ENCODE peak calls at places on chromosomes 12 and 14, in nine cellular contexts. R, V, U, X, E, Q, M, O and D are unnamed samples. For H3K9me3, the result is how much of the 10 kb centered on the place peaks cover.

GRCh38 chr12:64261813-64262212 is 39.7 kb upstream of the KICS2 start:
- DNase-seq in E (no peak), Q (no peak), V (no peak), M (no peak), R (no peak), O (no peak), X (no peak), U (no peak), D (no peak)

GRCh38 chr14:32702571-32702970 is 236.1 kb upstream of the NPAS3 start:
- DNase-seq in V (no peak), O (no peak), E (peak), R (no peak), X (no peak), M (no peak), Q (peak), U (peak), D (no peak)

GRCh38 chr12:113249546-113249945 is 28.3 kb downstream of the TPCN1 start:
- DNase-seq in E (no peak), X (no peak), U (no peak), M (peak), Q (no peak), O (no peak), V (no peak), R (no peak), D (no peak)

GRCh38 chr12:49664591-49665146 is 41.3 kb downstream of the PRPF40B start:
- DNase-seq in M (peak), O (no peak), Q (no peak), U (peak), E (no peak), V (no peak), R (no peak), X (no peak), D (no peak)

GRCh38 chr12:75438052-75438754 is 42.4 kb upstream of the GLIPR1 start:
- DNase-seq in E (no peak), X (no peak), M (no peak), U (no peak), Q (no peak), R (no peak), V (no peak), O (no peak), D (no peak)

GRCh38 chr14:69261761-69262331 is 1.9 kb downstream of the GALNT16 start:
- DNase-seq in X (peak), Q (no peak), O (no peak), E (no peak), V (no peak), R (no peak), M (no peak), U (no peak), D (no peak)

GRCh38 chr12:70241845-70242244 is 1.4 kb upstream of the CNOT2 start:
- DNase-seq in O (no peak), E (no peak), R (no peak), Q (no peak), X (no peak), U (peak), V (no peak), M (no peak), D (no peak)

GRCh38 chr12:72547593-72547992 is 275.4 kb downstream of the TRHDE start:
- DNase-seq in E (no peak), M (no peak), O (no peak), X (no peak), R (no peak), Q (no peak), V (no peak), U (no peak), D (no peak)

GRCh38 chr12:77299910-77300772 is 234.8 kb upstream of the E2F7 start:
- DNase-seq in X (no peak), R (no peak), E (no peak), V (no peak), Q (no peak), U (peak), O (no peak), M (no peak), D (no peak)

GRCh38 chr12:130162267-130162666 is at the start of gene FZD10:
- DNase-seq in U (no peak), X (peak), E (peak), R (peak), M (no peak), O (no peak), V (no peak), Q (peak), D (no peak)

GRCh38 chr12:3753549-3754284 is 808 bp upstream of the CRACR2A start:
- DNase-seq in R (no peak), Q (no peak), V (peak), M (peak), O (no peak), E (no peak), U (no peak), X (peak), D (no peak)

GRCh38 chr12:27015730-27016076 is 1.5 kb upstream of the TM7SF3 start:
- DNase-seq in R (no peak), Q (no peak), O (peak), V (no peak), M (no peak), E (no peak), X (no peak), U (peak), D (no peak)

GRCh38 chr12:27013606-27014084 is 539 bp downstream of the TM7SF3 start:
- DNase-seq in R (no peak), V (no peak), O (no peak), E (no peak), U (peak), Q (peak), M (no peak), X (no peak), D (no peak)

GRCh38 chr12:27012982-27013255 is 1.3 kb downstream of the TM7SF3 start:
- DNase-seq in V (no peak), R (no peak), M (no peak), X (no peak), O (no peak), U (no peak), E (no peak), Q (no peak), D (no peak)

GRCh38 chr12:27014859-27015729 is 910 bp upstream of the TM7SF3 start:
- DNase-seq in Q (no peak), V (no peak), U (no peak), E (no peak), M (no peak), X (no peak), O (no peak), R (no peak), D (no peak)

DNA sequence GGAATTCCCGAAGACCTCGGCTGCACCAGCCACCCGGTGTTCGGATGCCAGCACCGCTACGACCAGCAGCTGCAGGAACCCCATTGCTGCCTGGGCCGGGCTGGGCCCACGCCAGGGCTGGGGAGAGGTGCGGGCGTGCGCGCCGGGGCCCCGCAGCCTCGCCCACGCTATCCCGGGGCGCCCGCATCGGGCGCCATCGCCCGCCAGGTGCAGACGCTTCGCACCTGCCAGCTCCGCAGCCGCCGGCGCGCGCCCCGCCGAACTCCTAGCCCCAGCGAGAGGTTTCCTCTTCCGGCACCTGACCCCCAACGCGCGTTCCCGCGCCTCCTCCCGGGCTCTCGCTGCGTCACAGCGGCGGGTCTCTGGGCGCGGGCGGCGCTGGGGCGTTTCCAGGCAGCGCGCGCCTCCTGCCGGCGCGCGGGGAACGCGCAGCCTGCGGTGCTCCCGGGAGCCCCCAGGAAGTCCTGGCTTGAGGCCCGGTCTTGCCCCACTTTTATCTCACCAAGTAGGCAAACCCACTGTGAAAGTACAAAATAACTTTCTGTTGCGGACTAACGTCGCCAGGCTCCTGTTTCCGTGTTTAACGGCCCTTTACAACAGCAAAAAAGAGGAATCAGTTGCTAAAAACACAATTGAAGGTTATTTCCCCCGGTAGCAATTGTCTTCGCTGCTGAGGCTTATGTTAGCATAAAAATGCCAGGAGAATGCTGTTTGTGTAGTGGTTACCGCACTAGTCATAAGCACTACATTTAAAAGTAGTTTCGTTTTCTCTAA is at the start of gene TM7SF3:
- DNase-seq in X (peak), M (peak), R (peak), U (peak), O (peak), E (peak), V (peak), Q (peak), D (peak)
- TF ChIP-seq POLR2A in X (no peak), M (peak), R (peak), U (peak), O (peak), E (no peak), V (peak), Q (peak), D (no peak)

GRCh38 chr12:56634242-56634836 is 4.2 kb upstream of the BAZ2A start:
- DNase-seq in E (peak), M (peak), V (no peak), X (peak), U (peak), O (peak), R (peak), Q (peak), D (peak)

GRCh38 chr12:56630180-56630632 is at the start of gene BAZ2A:
- DNase-seq in M (peak), R (peak), O (peak), Q (peak), V (no peak), U (peak), X (peak), E (peak), D (peak)

GRCh38 chr12:56633465-56634241 is 3.5 kb upstream of the BAZ2A start:
- DNase-seq in X (no peak), M (no peak), Q (no peak), V (no peak), E (no peak), R (no peak), O (no peak), U (no peak), D (no peak)

GRCh38 chr12:56632701-56633464 is 2.8 kb upstream of the BAZ2A start:
- DNase-seq in O (no peak), Q (no peak), R (no peak), E (no peak), M (no peak), V (no peak), X (peak), U (no peak), D (no peak)

DNA sequence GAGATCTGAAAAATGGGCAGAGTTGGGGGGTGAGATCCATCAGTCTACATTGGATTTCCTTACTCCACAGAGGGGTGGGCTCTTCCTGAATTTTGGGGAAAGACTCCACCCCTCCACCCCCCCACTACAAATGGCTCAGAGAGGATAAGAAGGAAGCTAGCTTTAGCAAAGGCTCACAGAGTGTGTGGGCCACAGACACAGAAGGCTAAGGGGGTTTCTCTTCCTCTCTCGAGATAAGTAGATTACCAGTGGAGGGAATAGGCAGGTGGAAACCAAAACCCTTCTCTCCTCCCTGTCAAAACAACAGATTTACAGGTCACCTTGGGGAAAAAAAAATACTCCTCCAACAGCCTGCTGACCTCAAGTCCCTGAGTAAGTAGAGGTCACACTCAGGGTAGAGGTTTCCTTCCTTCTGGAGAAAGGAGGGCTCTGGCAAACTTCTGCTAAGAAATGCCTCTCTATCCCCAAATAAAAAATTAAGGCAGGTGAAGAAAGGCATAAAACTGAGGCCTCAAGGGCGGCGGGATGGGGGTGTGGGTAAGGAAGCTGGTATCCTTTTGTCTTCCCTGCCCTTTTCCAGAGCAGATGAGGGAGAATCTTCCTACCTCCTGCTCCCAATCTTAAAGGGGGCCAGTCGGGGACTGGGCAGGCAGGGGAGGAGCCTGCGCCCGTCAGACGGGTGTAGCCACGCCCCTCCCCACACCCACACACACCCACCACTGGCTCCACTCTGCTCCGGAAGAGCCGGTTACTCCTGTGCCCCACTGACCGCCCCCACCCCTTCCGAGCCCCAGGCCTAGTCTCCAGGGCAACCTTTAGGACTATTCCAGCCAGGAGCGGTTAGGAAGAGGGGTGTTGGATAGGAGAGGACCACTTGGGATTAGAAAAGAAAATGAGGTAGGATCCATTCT is 1.9 kb upstream of the BAZ2A start:
- DNase-seq in O (no peak), E (peak), R (peak), X (peak), V (no peak), U (peak), Q (peak), M (peak), D (peak)
- TF ChIP-seq POLR2AphosphoS5 in O (peak), E (no peak), R (no peak), X (no peak), V (peak), U (no peak), Q (no peak), M (peak), D (no peak)

DNA sequence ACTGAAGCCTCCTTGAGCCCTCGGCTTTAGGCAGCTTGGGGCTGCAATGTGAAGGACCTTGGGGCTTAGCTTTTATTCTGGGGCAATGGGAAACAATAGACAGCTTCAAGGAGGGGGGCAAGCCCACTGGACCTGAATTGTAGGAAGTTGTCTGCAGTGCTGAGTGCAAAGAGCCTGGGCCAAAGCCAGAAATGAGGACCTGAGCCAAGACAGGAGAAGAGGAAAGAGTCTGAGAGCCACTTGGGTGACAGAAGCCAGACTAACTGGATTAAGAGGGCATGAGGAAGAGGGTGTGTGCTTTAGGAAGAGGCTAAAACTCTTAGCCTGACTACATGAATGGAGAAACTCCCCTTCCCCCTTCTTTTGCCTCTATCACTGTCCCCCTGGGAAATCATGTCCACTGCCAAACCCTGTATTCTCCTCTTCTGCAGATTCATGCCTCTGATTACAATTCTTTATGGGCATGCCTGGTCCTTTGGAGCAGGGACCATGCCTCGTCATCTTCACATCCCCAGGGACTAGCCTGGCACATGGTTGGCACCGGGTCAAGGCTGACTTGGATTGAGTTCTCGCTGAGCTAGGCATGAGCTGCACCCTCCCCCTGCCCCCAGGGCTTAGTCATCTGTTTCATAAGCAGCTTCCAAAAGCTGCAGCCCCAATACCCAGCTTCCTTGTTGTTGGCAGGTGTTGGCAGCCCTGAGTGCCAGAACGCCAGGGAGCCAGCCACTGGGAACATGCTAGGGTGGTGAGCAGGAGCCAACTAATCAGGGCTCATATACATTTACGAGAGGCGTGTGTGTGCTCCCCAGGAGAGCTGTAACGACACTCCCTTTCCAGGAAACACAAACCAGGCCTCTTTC is 27.8 kb upstream of the JDP2 start:
- DNase-seq in O (no peak), Q (peak), V (peak), M (peak), E (peak), X (no peak), R (peak), U (peak), D (peak)
- H3K9me3 ChIP-seq in O (under half), Q (under half), V (under half), M (under half), E (under half), X (under half), R (under half), U (under half), D (under half)

GRCh38 chr14:21309956-21310355 is 30.1 kb downstream of the RPGRIP1 start:
- DNase-seq in M (no peak), U (no peak), V (no peak), X (no peak), R (no peak), Q (no peak), O (no peak), E (no peak), D (no peak)

GRCh38 chr14:21307641-21308040 is 27.8 kb downstream of the RPGRIP1 start:
- DNase-seq in E (no peak), Q (no peak), U (no peak), V (no peak), X (no peak), R (no peak), O (no peak), M (no peak), D (no peak)

GRCh38 chr14:21309238-21309636 is 29.4 kb downstream of the RPGRIP1 start:
- DNase-seq in U (no peak), V (no peak), M (no peak), X (peak), O (no peak), E (no peak), R (no peak), Q (no peak), D (no peak)

GRCh38 chr14:21308132-21308478 is 28.2 kb downstream of the RPGRIP1 start:
- DNase-seq in X (no peak), E (no peak), U (no peak), Q (no peak), R (no peak), M (no peak), O (no peak), V (no peak), D (no peak)

GRCh38 chr14:21308479-21309237 is 28.8 kb downstream of the RPGRIP1 start:
- DNase-seq in V (peak), Q (peak), M (peak), X (peak), E (peak), U (peak), O (peak), R (peak), D (peak)
- TF ChIP-seq POLR2A in V (peak), Q (peak), M (no peak), X (peak), E (peak), U (no peak), O (no peak), R (no peak), D (no peak)

DNA sequence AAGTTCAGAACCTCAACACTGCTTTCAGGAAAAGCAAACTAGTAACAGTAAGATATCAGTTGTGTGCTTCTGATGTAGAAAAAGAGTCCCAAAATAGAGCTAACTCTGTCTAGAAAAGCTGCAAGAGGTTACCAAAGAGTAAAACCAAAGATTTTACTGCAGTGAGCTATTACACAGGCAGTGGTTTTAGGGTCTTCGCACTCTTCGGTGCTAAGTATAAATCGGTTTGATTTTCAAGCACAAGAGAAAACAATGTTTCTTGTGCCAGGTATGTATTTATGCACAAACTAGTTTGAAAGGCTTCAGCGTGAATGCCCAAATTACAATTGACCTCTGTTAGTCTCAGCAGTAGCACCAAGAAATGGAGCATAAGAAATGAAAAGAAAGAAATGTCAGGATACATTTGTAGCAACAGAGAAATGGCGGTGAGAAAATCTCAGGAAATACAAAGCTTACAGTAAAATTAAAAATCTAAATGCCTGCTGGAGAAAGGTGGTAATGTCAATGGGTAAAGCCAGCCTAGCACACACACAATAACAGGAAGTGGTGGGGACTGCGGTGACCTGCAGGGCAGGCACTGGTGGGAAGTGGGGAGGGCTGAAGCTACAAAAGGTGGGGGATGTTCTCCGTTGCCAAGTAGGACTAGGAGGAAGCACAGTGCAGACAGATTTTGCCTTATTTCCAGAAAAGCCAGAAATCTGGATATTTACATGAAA is 18.0 kb upstream of the DYRK2 start:
- DNase-seq in E (peak), V (no peak), Q (peak), R (peak), U (peak), M (peak), O (no peak), X (no peak), D (peak)
- TF ChIP-seq POLR2AphosphoS5 in E (no peak), V (no peak), Q (no peak), R (peak), U (no peak), M (peak), O (no peak), X (no peak), D (peak)

DNA sequence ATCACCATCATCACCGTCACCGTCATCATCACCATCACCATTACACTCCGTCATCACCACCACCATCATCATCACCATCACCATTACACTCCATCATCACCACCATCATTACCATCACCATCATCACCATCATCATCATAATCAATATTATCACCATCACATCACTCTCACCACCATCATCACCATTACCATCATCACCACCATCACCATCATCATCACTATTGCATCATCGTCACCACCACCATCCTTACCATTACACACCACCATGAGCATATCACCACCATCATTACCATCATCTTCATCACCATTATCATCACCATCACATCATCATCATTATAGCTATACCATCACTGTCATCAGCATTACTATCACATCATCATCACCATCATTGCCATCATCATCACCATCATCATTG is 93.7 kb downstream of the KIF26A start:
- DNase-seq in E (no peak), X (no peak), M (no peak), V (no peak), O (no peak), R (no peak), U (no peak), Q (no peak), D (no peak)
- H3K9me3 ChIP-seq in E (under half), X (under half), M (half or more), V (under half), O (under half), R (under half), U (under half), Q (under half), D (under half)

GRCh38 chr12:40992158-40992557 is 196.0 kb upstream of the PDZRN4 start:
- DNase-seq in R (no peak), E (no peak), M (no peak), Q (no peak), V (no peak), O (no peak), U (no peak), X (no peak), D (no peak)
- TF ChIP-seq POLR2A in R (no peak), E (no peak), M (no peak), Q (no peak), V (no peak), O (no peak), U (no peak), X (no peak), D (no peak)

GRCh38 chr12:39123580-39123979 is 218.2 kb upstream of the CPNE8 start:
- DNase-seq in R (no peak), U (peak), X (no peak), M (no peak), E (no peak), V (no peak), O (no peak), Q (no peak), D (no peak)
- TF ChIP-seq POLR2AphosphoS5 in R (no peak), U (peak), X (no peak), M (no peak), E (no peak), V (no peak), O (no peak), Q (no peak), D (no peak)

GRCh38 chr12:133108150-133108549 is 21.9 kb downstream of the ZNF891 start:
- DNase-seq in M (no peak), O (no peak), V (no peak), Q (no peak), E (no peak), X (no peak), R (no peak), U (no peak), D (no peak)
- H3K9me3 ChIP-seq in M (half or more), O (half or more), V (half or more), Q (half or more), E (half or more), X (half or more), R (half or more), U (under half), D (half or more)